ENCODE peak calls at places on chromosomes 11 and 22, in five cellular contexts. Q is lower lobe of right lung; P is stimulated activated CD4-positive, alpha-beta T cell treated with anti-CD3 and anti-CD28 coated beads, Interleukin-12 subunit alpha, Interleukin-12 subunit beta, amount 100 ng/mL, for 48 hours; M is NCI-H1105 treated with DMSO at 0.1 percent for 48 hours; Z is NCI-H2081. A is an unnamed sample.

GRCh38 chr11:121099885-121100284 is 1.2 kb upstream of the TECTA start:
- DNase-seq in Q (no peak), P (no peak), M (no peak), Z (no peak), A (no peak)

GRCh38 chr11:14078941-14079522 is 116.5 kb downstream of the SPON1 start:
- DNase-seq in Q (no peak), P (no peak), M (no peak), Z (no peak), A (no peak)

GRCh38 chr11:15826826-15827225 is 529.5 kb downstream of the SOX6 start:
- DNase-seq in Q (no peak), P (peak), M (peak), Z (peak), A (no peak)

GRCh38 chr11:30346068-30346688 is 23.3 kb downstream of the ARL14EP start:
- DNase-seq in Q (no peak), P (no peak), M (peak), Z (peak), A (no peak)

GRCh38 chr11:70483077-70483861 is 84.9 kb downstream of the CTTN start:
- DNase-seq in Q (peak), P (no peak), M (no peak), Z (peak), A (no peak)

GRCh38 chr11:3132271-3132781 is 32.8 kb downstream of the OSBPL5 start:
- DNase-seq in Q (peak), P (no peak), M (no peak), Z (no peak), A (no peak)

GRCh38 chr11:1283906-1284305 is 25.5 kb downstream of the TOLLIP start:
- DNase-seq in Q (peak), P (no peak), M (no peak), Z (no peak), A (no peak)

GRCh38 chr22:47107431-47107830 is 345.0 kb downstream of the TBC1D22A start:
- DNase-seq in Q (no peak), P (no peak), M (no peak), Z (no peak), A (no peak)

GRCh38 chr11:76621466-76621865 is 49.1 kb downstream of the LRRC32 start:
- DNase-seq in Q (no peak), P (no peak), M (no peak), Z (no peak), A (no peak)

GRCh38 chr11:44539971-44540370 is 25.5 kb upstream of the CD82 start:
- DNase-seq in Q (no peak), P (no peak), M (no peak), Z (peak), A (no peak)

GRCh38 chr11:120178441-120179070 is 32.3 kb upstream of the OAF start:
- DNase-seq in Q (no peak), P (no peak), M (no peak), Z (no peak), A (no peak)

GRCh38 chr11:2772544-2773031 is 72.8 kb upstream of the KCNQ1OT1 start:
- DNase-seq in Q (peak), P (no peak), M (no peak), Z (no peak), A (no peak)

GRCh38 chr11:68044145-68044813 is 5.5 kb downstream of the TCIRG1 start:
- DNase-seq in Q (peak), P (no peak), M (no peak), Z (peak), A (no peak)

GRCh38 chr11:5233268-5233667 is 1.0 kb downstream of the HBD start:
- DNase-seq in Q (no peak), P (no peak), M (no peak), Z (no peak), A (no peak)

GRCh38 chr11:79147731-79148130 is 293.1 kb downstream of the TENM4 start:
- DNase-seq in Q (no peak), P (no peak), M (no peak), Z (no peak), A (no peak)

GRCh38 chr11:113874920-113875413 is 405 bp downstream of the USP28 start:
- DNase-seq in Q (no peak), P (no peak), M (peak), Z (no peak), A (no peak)

GRCh38 chr22:48365386-48365785 is 1462.3 kb downstream of the BRD1 start:
- DNase-seq in Q (no peak), P (no peak), M (no peak), Z (no peak), A (no peak)

GRCh38 chr22:45163074-45163416 is 680 bp upstream of the NUP50 start:
- DNase-seq in Q (no peak), P (no peak), M (peak), Z (peak), A (no peak)

GRCh38 chr11:134468796-134469195 is 56.8 kb upstream of the B3GAT1 start:
- DNase-seq in Q (no peak), P (no peak), M (no peak), Z (peak), A (no peak)

GRCh38 chr22:44085743-44086741 is 61.9 kb downstream of the PARVB start:
- DNase-seq in Q (peak), P (no peak), M (peak), Z (peak), A (peak)

GRCh38 chr11:33709471-33709870 is 8.8 kb upstream of the C11orf91 start:
- DNase-seq in Q (no peak), P (no peak), M (no peak), Z (no peak), A (no peak)

GRCh38 chr11:122025757-122026156 is 90.3 kb downstream of the BLID start:
- DNase-seq in Q (no peak), P (no peak), M (no peak), Z (no peak), A (no peak)

GRCh38 chr11:121964591-121964990 is 151.4 kb downstream of the BLID start:
- DNase-seq in Q (no peak), P (no peak), M (no peak), Z (no peak), A (no peak)

GRCh38 chr22:40161182-40161581 is 16.5 kb upstream of the TNRC6B start:
- DNase-seq in Q (no peak), P (no peak), M (no peak), Z (no peak), A (no peak)

GRCh38 chr22:48310740-48311139 is 1516.9 kb downstream of the BRD1 start:
- DNase-seq in Q (no peak), P (no peak), M (no peak), Z (no peak), A (no peak)

GRCh38 chr11:114085965-114086364 is 26.5 kb downstream of the ZBTB16 start:
- DNase-seq in Q (no peak), P (no peak), M (no peak), Z (peak), A (no peak)

GRCh38 chr22:48713266-48714205 is 1114.1 kb downstream of the BRD1 start:
- DNase-seq in Q (peak), P (no peak), M (no peak), Z (no peak), A (no peak)

GRCh38 chr11:18727499-18728236 is 1.7 kb upstream of the IGSF22 start:
- DNase-seq in Q (no peak), P (peak), M (peak), Z (peak), A (no peak)

GRCh38 chr11:120061036-120061760 is 76.7 kb downstream of the TRIM29 start:
- DNase-seq in Q (no peak), P (no peak), M (peak), Z (no peak), A (no peak)

GRCh38 chr11:104995001-104995408 is 26.6 kb upstream of the CASP4 start:
- DNase-seq in Q (no peak), P (no peak), M (peak), Z (peak), A (no peak)

GRCh38 chr11:304915-305833 is 2.4 kb upstream of the IFITM2 start:
- DNase-seq in Q (peak), P (no peak), M (peak), Z (no peak), A (peak)

A was measured in pulmonary artery endothelial cell.